ENCODE peak calls at places on chromosomes 5 and 9, in four cellular contexts. One of them, this sample, is unnamed.

GRCh38 chr9:91676042-91676441 is 252.4 kb upstream of the NFIL3 start:
- DNase-seq in T-helper 2 cell: no peak
- DNase-seq in lower leg skin: no peak
- DNase-seq in mesothelial cell of epicardium: no peak
- DNase-seq in this sample: no peak

GRCh38 chr5:96928931-96929708 is 6.8 kb upstream of the LNPEP start:
- DNase-seq in T-helper 2 cell: no peak
- DNase-seq in mesothelial cell of epicardium: no peak
- DNase-seq in lower leg skin: no peak
- DNase-seq in this sample: no peak

GRCh38 chr9:86410281-86410680 is 56.1 kb upstream of the TUT7 start:
- DNase-seq in T-helper 2 cell: no peak
- DNase-seq in lower leg skin: no peak
- DNase-seq in mesothelial cell of epicardium: no peak
- DNase-seq in this sample: no peak

GRCh38 chr9:37437616-37438015 is 15.1 kb downstream of the GRHPR start:
- DNase-seq in T-helper 2 cell: no peak
- DNase-seq in lower leg skin: no peak
- DNase-seq in mesothelial cell of epicardium: no peak
- DNase-seq in this sample: no peak

GRCh38 chr9:136835162-136835931 is 6.9 kb upstream of the AJM1 start:
- DNase-seq in lower leg skin: no peak
- DNase-seq in T-helper 2 cell: no peak
- DNase-seq in mesothelial cell of epicardium: no peak
- DNase-seq in this sample: no peak

GRCh38 chr5:104361932-104362331 is 799.3 kb upstream of the NUDT12 start:
- DNase-seq in lower leg skin: no peak
- DNase-seq in T-helper 2 cell: no peak
- DNase-seq in mesothelial cell of epicardium: no peak
- DNase-seq in this sample: no peak

GRCh38 chr5:125668904-125669303 is 754.3 kb upstream of the GRAMD2B start:
- DNase-seq in lower leg skin: no peak
- DNase-seq in T-helper 2 cell: no peak
- DNase-seq in mesothelial cell of epicardium: no peak
- DNase-seq in this sample: peak; percentile 80

GRCh38 chr5:59767753-59768159 is 125.8 kb downstream of the PDE4D start:
- DNase-seq in lower leg skin: no peak
- DNase-seq in mesothelial cell of epicardium: no peak
- DNase-seq in T-helper 2 cell: no peak
- DNase-seq in this sample: no peak

GRCh38 chr5:93257616-93258015 is 323.4 kb downstream of the NR2F1-AS1 start:
- DNase-seq in T-helper 2 cell: no peak
- DNase-seq in lower leg skin: no peak
- DNase-seq in mesothelial cell of epicardium: no peak
- DNase-seq in this sample: no peak

GRCh38 chr9:16828335-16829281 is 41.9 kb downstream of the BNC2 start:
- DNase-seq in lower leg skin: no peak
- DNase-seq in mesothelial cell of epicardium: peak; percentile 38
- DNase-seq in T-helper 2 cell: no peak
- DNase-seq in this sample: no peak

GRCh38 chr9:93952784-93953491 is 2.2 kb downstream of the BARX1 start:
- DNase-seq in T-helper 2 cell: no peak
- DNase-seq in mesothelial cell of epicardium: no peak
- DNase-seq in lower leg skin: peak; percentile 79
- DNase-seq in this sample: no peak

GRCh38 chr9:4289411-4290380 is 10.2 kb downstream of the GLIS3 start:
- DNase-seq in T-helper 2 cell: no peak
- DNase-seq in lower leg skin: no peak
- DNase-seq in mesothelial cell of epicardium: no peak
- DNase-seq in this sample: no peak

GRCh38 chr5:56783261-56783660 is 32.1 kb upstream of the MAP3K1 start:
- DNase-seq in lower leg skin: no peak
- DNase-seq in T-helper 2 cell: no peak
- DNase-seq in mesothelial cell of epicardium: no peak
- DNase-seq in this sample: no peak

GRCh38 chr9:4106744-4107143 is 193.1 kb downstream of the GLIS3 start:
- DNase-seq in mesothelial cell of epicardium: no peak
- DNase-seq in lower leg skin: no peak
- DNase-seq in T-helper 2 cell: no peak
- DNase-seq in this sample: no peak

GRCh38 chr9:122527193-122527592 is at the start of gene OR1N1:
- DNase-seq in T-helper 2 cell: no peak
- DNase-seq in lower leg skin: no peak
- DNase-seq in mesothelial cell of epicardium: no peak
- DNase-seq in this sample: no peak

GRCh38 chr9:38057416-38058195 is 11.4 kb downstream of the SHB start:
- DNase-seq in lower leg skin: no peak
- DNase-seq in T-helper 2 cell: no peak
- DNase-seq in mesothelial cell of epicardium: no peak
- DNase-seq in this sample: no peak

GRCh38 chr9:12696931-12697622 is 3.9 kb downstream of the TYRP1 start:
- DNase-seq in T-helper 2 cell: no peak
- DNase-seq in lower leg skin: no peak
- DNase-seq in mesothelial cell of epicardium: no peak
- DNase-seq in this sample: no peak

GRCh38 chr5:111931658-111932057 is 174.7 kb upstream of the NREP start:
- DNase-seq in T-helper 2 cell: no peak
- DNase-seq in mesothelial cell of epicardium: no peak
- DNase-seq in lower leg skin: no peak
- DNase-seq in this sample: no peak

GRCh38 chr5:6783787-6784186 is 70.6 kb downstream of the TENT4A start:
- DNase-seq in T-helper 2 cell: no peak
- DNase-seq in mesothelial cell of epicardium: no peak
- DNase-seq in lower leg skin: no peak
- DNase-seq in this sample: no peak

GRCh38 chr5:40447438-40447837 is 232.3 kb upstream of the PTGER4 start:
- DNase-seq in mesothelial cell of epicardium: no peak
- DNase-seq in T-helper 2 cell: no peak
- DNase-seq in lower leg skin: no peak
- DNase-seq in this sample: no peak

GRCh38 chr5:120767171-120767820 is 303.2 kb downstream of the PRR16 start:
- DNase-seq in mesothelial cell of epicardium: no peak
- DNase-seq in T-helper 2 cell: no peak
- DNase-seq in lower leg skin: no peak
- DNase-seq in this sample: no peak

GRCh38 chr9:128121924-128122808 is 5.4 kb downstream of the PTGES2 start:
- DNase-seq in mesothelial cell of epicardium: no peak
- DNase-seq in T-helper 2 cell: no peak
- DNase-seq in lower leg skin: no peak
- DNase-seq in this sample: no peak

GRCh38 chr5:6162175-6162574 is 216.2 kb downstream of the MED10 start:
- DNase-seq in mesothelial cell of epicardium: no peak
- DNase-seq in T-helper 2 cell: no peak
- DNase-seq in lower leg skin: no peak
- DNase-seq in this sample: no peak

GRCh38 chr9:8859416-8859815 is 1059.8 kb upstream of the DMAC1 start:
- DNase-seq in lower leg skin: no peak
- DNase-seq in mesothelial cell of epicardium: no peak
- DNase-seq in T-helper 2 cell: no peak
- DNase-seq in this sample: no peak

GRCh38 chr9:126147620-126148522 is 178.8 kb upstream of the MVB12B start:
- DNase-seq in T-helper 2 cell: no peak
- DNase-seq in lower leg skin: peak; percentile 54
- DNase-seq in mesothelial cell of epicardium: no peak
- DNase-seq in this sample: no peak

GRCh38 chr9:32264171-32264862 is 120.1 kb upstream of the ACO1 start:
- DNase-seq in lower leg skin: no peak
- DNase-seq in mesothelial cell of epicardium: no peak
- DNase-seq in T-helper 2 cell: no peak
- DNase-seq in this sample: no peak

GRCh38 chr5:168064457-168064856 is 227.0 kb upstream of the WWC1 start:
- DNase-seq in mesothelial cell of epicardium: no peak
- DNase-seq in lower leg skin: no peak
- DNase-seq in T-helper 2 cell: no peak
- DNase-seq in this sample: no peak

GRCh38 chr9:112624711-112625707 is 92.9 kb downstream of the INIP start:
- DNase-seq in T-helper 2 cell: no peak
- DNase-seq in lower leg skin: no peak
- DNase-seq in mesothelial cell of epicardium: no peak
- DNase-seq in this sample: no peak

GRCh38 chr5:53160895-53161294 is 51.3 kb upstream of the MOCS2 start:
- DNase-seq in mesothelial cell of epicardium: no peak
- DNase-seq in T-helper 2 cell: no peak
- DNase-seq in lower leg skin: no peak
- DNase-seq in this sample: no peak

GRCh38 chr5:9630251-9630650 is at the start of gene TAS2R1:
- DNase-seq in T-helper 2 cell: no peak
- DNase-seq in mesothelial cell of epicardium: no peak
- DNase-seq in lower leg skin: no peak
- DNase-seq in this sample: no peak

GRCh38 chr9:94866770-94867169 is 140.3 kb downstream of the AOPEP start:
- DNase-seq in lower leg skin: no peak
- DNase-seq in mesothelial cell of epicardium: no peak
- DNase-seq in T-helper 2 cell: no peak
- DNase-seq in this sample: no peak

GRCh38 chr9:111922324-111923013 is 25.9 kb downstream of the UGCG start:
- DNase-seq in lower leg skin: no peak
- DNase-seq in T-helper 2 cell: no peak
- DNase-seq in mesothelial cell of epicardium: no peak
- DNase-seq in this sample: no peak

GRCh38 chr5:142235050-142235797 is 89.6 kb downstream of the SPRY4 start:
- DNase-seq in lower leg skin: no peak
- DNase-seq in mesothelial cell of epicardium: no peak
- DNase-seq in T-helper 2 cell: no peak
- DNase-seq in this sample: no peak

GRCh38 chr5:131990716-131991115 is 20.7 kb downstream of the ACSL6 start:
- DNase-seq in lower leg skin: no peak
- DNase-seq in mesothelial cell of epicardium: no peak
- DNase-seq in T-helper 2 cell: no peak
- DNase-seq in this sample: no peak

This sample was measured in NCI-H2227 treated with DMSO at 0.1 percent for 48 hours.